ENCODE peak calls at places on chromosomes 3 and 15, in six cellular contexts. H is mesothelial cell of epicardium, U is AG10803, D is fibroblast of lung, N is GM12891, L is psoas muscle. R is an unnamed sample.

GRCh38 chr3:13822042-13822441 is 57.8 kb downstream of the WNT7A start:
- DNase-seq in H (no peak), U (no peak), D (no peak), N (no peak), L (no peak), R (peak; percentile 25)

GRCh38 chr3:139732729-139733128 is 55.0 kb upstream of the NMNAT3 start:
- DNase-seq in H (no peak), U (no peak), D (no peak), N (no peak), L (no peak), R (no peak)

GRCh38 chr3:53938645-53939044 is 47.0 kb upstream of the SELENOK start:
- DNase-seq in H (no peak), U (peak; percentile 49), D (peak; percentile 56), N (peak; percentile 19), L (no peak), R (peak; percentile 14)

GRCh38 chr15:84653584-84653909 is 536 bp downstream of the WDR73 start:
- DNase-seq in H (no peak), U (no peak), D (no peak), N (no peak), L (no peak), R (no peak)

GRCh38 chr3:194930439-194931204 is 244.9 kb downstream of the FAM43A start:
- DNase-seq in H (no peak), U (peak; percentile 92), D (no peak), N (no peak), L (peak; percentile 54), R (peak; percentile 42)

GRCh38 chr15:45314960-45315359 is 62.9 kb downstream of the SLC28A2 start:
- DNase-seq in H (no peak), U (peak; percentile 23), D (peak; percentile 40), N (no peak), L (no peak), R (no peak)

GRCh38 chr3:181707980-181708379 is 3.7 kb upstream of the SOX2 start:
- DNase-seq in H (no peak), U (no peak), D (no peak), N (no peak), L (no peak), R (no peak)

GRCh38 chr15:101526442-101526841 is 36.9 kb upstream of the PCSK6 start:
- DNase-seq in H (no peak), U (no peak), D (no peak), N (no peak), L (no peak), R (no peak)

GRCh38 chr15:83046558-83047127 is 20.4 kb downstream of the BTBD1 start:
- DNase-seq in H (no peak), U (peak; percentile 53), D (peak; percentile 82), N (no peak), L (no peak), R (no peak)

GRCh38 chr15:69568621-69569020 is 116.0 kb downstream of the RPLP1 start:
- DNase-seq in H (no peak), U (peak; percentile 64), D (peak; percentile 68), N (no peak), L (no peak), R (no peak)

GRCh38 chr3:14031271-14031670 is 93.4 kb downstream of the CHCHD4 start:
- DNase-seq in H (no peak), U (no peak), D (peak; percentile 6), N (no peak), L (no peak), R (no peak)

GRCh38 chr3:111534701-111535100 is 7.3 kb upstream of the CD96 start:
- DNase-seq in H (no peak), U (peak; percentile 47), D (peak; percentile 44), N (no peak), L (no peak), R (peak; percentile 25)

GRCh38 chr3:121545049-121545563 is 682 bp downstream of the POLQ start:
- DNase-seq in H (no peak), U (no peak), D (no peak), N (no peak), L (no peak), R (no peak)

GRCh38 chr3:32451049-32451659 is 51.5 kb downstream of the CMTM6 start:
- DNase-seq in H (no peak), U (no peak), D (no peak), N (no peak), L (no peak), R (no peak)

GRCh38 chr3:104785966-104786365 is 580.7 kb upstream of the ALCAM start:
- DNase-seq in H (no peak), U (no peak), D (peak; percentile 20), N (no peak), L (no peak), R (no peak)

GRCh38 chr15:69834756-69835155 is 263.0 kb downstream of the TLE3 start:
- DNase-seq in H (no peak), U (no peak), D (no peak), N (no peak), L (no peak), R (no peak)

GRCh38 chr15:78210349-78210717 is 24.0 kb downstream of the ACSBG1 start:
- DNase-seq in H (no peak), U (no peak), D (no peak), N (no peak), L (no peak), R (no peak)

GRCh38 chr15:62858343-62858742 is 184.2 kb upstream of the TPM1 start:
- DNase-seq in H (no peak), U (no peak), D (no peak), N (no peak), L (no peak), R (no peak)

GRCh38 chr3:46923559-46924350 is 46.2 kb downstream of the PTH1R start:
- DNase-seq in H (no peak), U (peak; percentile 21), D (peak; percentile 38), N (no peak), L (no peak), R (no peak)

GRCh38 chr3:197801801-197802504 is 10.9 kb downstream of the LRCH3 start:
- DNase-seq in H (no peak), U (peak; percentile 57), D (peak; percentile 48), N (no peak), L (no peak), R (no peak)

GRCh38 chr3:52204337-52205073 is 6.5 kb downstream of the ALAS1 start:
- DNase-seq in H (no peak), U (no peak), D (no peak), N (no peak), L (no peak), R (no peak)

GRCh38 chr15:43270676-43271306 is 4.1 kb upstream of the TGM5 start:
- DNase-seq in H (no peak), U (no peak), D (no peak), N (no peak), L (no peak), R (no peak)

GRCh38 chr3:167882057-167882667 is 146.6 kb downstream of the SERPINI1 start:
- DNase-seq in H (no peak), U (peak; percentile 66), D (peak; percentile 79), N (no peak), L (no peak), R (peak; percentile 4)

GRCh38 chr15:25504307-25504706 is 65.5 kb upstream of the UBE3A start:
- DNase-seq in H (no peak), U (peak; percentile 69), D (no peak), N (no peak), L (no peak), R (no peak)

GRCh38 chr15:90586948-90587347 is 57.2 kb downstream of the CRTC3 start:
- DNase-seq in H (no peak), U (no peak), D (no peak), N (no peak), L (no peak), R (no peak)

GRCh38 chr3:58387650-58388546 is 45.7 kb downstream of the PDHB start:
- DNase-seq in H (no peak), U (peak; percentile 55), D (no peak), N (no peak), L (no peak), R (no peak)

GRCh38 chr15:78365931-78366330 is 25.8 kb downstream of the CRABP1 start:
- DNase-seq in H (no peak), U (peak; percentile 47), D (no peak), N (no peak), L (no peak), R (no peak)

GRCh38 chr15:27656296-27656987 is 442.7 kb downstream of the OCA2 start:
- DNase-seq in H (no peak), U (no peak), D (no peak), N (no peak), L (no peak), R (no peak)

GRCh38 chr3:62888180-62888579 is 13.0 kb upstream of the CADPS start:
- DNase-seq in H (no peak), U (no peak), D (no peak), N (no peak), L (no peak), R (no peak)

GRCh38 chr3:138943724-138944131 is 3.2 kb downstream of the FOXL2 start:
- DNase-seq in H (no peak), U (no peak), D (peak; percentile 58), N (no peak), L (no peak), R (no peak)

GRCh38 chr3:171115667-171116066 is 89.1 kb upstream of the SLC2A2 start:
- DNase-seq in H (no peak), U (peak; percentile 81), D (no peak), N (no peak), L (no peak), R (no peak)

GRCh38 chr3:147393261-147393964 is 12.9 kb downstream of the ZIC4 start:
- DNase-seq in H (no peak), U (peak; percentile 56), D (no peak), N (no peak), L (peak; percentile 53), R (no peak)

GRCh38 chr3:168889666-168890065 is 773.8 kb downstream of the MECOM start:
- DNase-seq in H (no peak), U (no peak), D (no peak), N (no peak), L (no peak), R (no peak)

GRCh38 chr3:195895900-195896360 is 12.4 kb downstream of the TNK2 start:
- DNase-seq in H (no peak), U (no peak), D (peak; percentile 28), N (peak; percentile 67), L (peak; percentile 77), R (no peak)

GRCh38 chr3:44509393-44509921 is 32.0 kb upstream of the ZNF445 start:
- DNase-seq in H (no peak), U (no peak), D (peak; percentile 3), N (no peak), L (no peak), R (no peak)

GRCh38 chr15:60793656-60794055 is 314.7 kb upstream of the ICE2 start:
- DNase-seq in H (no peak), U (no peak), D (no peak), N (no peak), L (no peak), R (no peak)

GRCh38 chr3:107525101-107525953 is 2.6 kb downstream of the BBX start:
- DNase-seq in H (no peak), U (peak; percentile 24), D (peak; percentile 22), N (peak; percentile 10), L (peak; percentile 51), R (no peak)

GRCh38 chr15:70799667-70800450 is 36.5 kb upstream of the UACA start:
- DNase-seq in H (no peak), U (peak; percentile 98), D (peak; percentile 99), N (no peak), L (no peak), R (no peak)